ENCODE peak calls at places on chromosomes 5 and 9, in four cellular contexts. Y, V, F and O are unnamed samples.

GRCh38 chr9:129617167-129617566 is 3.7 kb downstream of the C9orf50 start:
- DNase-seq in V (peak), Y (no peak), F (no peak), O (peak)

GRCh38 chr9:119375892-119376291 is 6.7 kb upstream of the BRINP1 start:
- DNase-seq in Y (no peak), V (peak), F (no peak), O (no peak)

GRCh38 chr5:32435416-32435815 is 9.1 kb downstream of the ZFR start:
- DNase-seq in V (no peak), F (no peak), Y (no peak), O (no peak)

GRCh38 chr5:156021866-156022265 is 305.1 kb upstream of the SGCD start:
- DNase-seq in F (no peak), Y (no peak), V (no peak), O (no peak)

GRCh38 chr5:61272688-61273087 is 59.4 kb upstream of the ZSWIM6 start:
- DNase-seq in F (no peak), Y (no peak), V (no peak), O (no peak)

GRCh38 chr5:111143910-111144309 is 51.8 kb downstream of the WDR36 start:
- DNase-seq in F (peak), Y (no peak), V (peak), O (peak)

GRCh38 chr5:112681481-112681908 is 56.2 kb upstream of the APC start:
- DNase-seq in F (no peak), Y (no peak), V (no peak), O (no peak)

GRCh38 chr5:36739751-36740221 is 133.4 kb downstream of the SLC1A3 start:
- DNase-seq in F (peak), Y (peak), V (peak), O (peak)

GRCh38 chr5:77971965-77972544 is 195.9 kb upstream of the TBCA start:
- DNase-seq in F (no peak), V (no peak), Y (no peak), O (no peak)

GRCh38 chr5:124480022-124480421 is 266.4 kb downstream of the ZNF608 start:
- DNase-seq in F (no peak), V (no peak), Y (no peak), O (no peak)

GRCh38 chr9:8552732-8553131 is 753.2 kb upstream of the DMAC1 start:
- DNase-seq in F (no peak), V (no peak), Y (no peak), O (no peak)

GRCh38 chr5:69467442-69468225 is 25.0 kb upstream of the OCLN start:
- DNase-seq in Y (no peak), V (no peak), F (no peak), O (no peak)

GRCh38 chr5:132205385-132206125 is 22.1 kb downstream of the P4HA2 start:
- DNase-seq in V (no peak), Y (no peak), F (peak), O (no peak)

DNA sequence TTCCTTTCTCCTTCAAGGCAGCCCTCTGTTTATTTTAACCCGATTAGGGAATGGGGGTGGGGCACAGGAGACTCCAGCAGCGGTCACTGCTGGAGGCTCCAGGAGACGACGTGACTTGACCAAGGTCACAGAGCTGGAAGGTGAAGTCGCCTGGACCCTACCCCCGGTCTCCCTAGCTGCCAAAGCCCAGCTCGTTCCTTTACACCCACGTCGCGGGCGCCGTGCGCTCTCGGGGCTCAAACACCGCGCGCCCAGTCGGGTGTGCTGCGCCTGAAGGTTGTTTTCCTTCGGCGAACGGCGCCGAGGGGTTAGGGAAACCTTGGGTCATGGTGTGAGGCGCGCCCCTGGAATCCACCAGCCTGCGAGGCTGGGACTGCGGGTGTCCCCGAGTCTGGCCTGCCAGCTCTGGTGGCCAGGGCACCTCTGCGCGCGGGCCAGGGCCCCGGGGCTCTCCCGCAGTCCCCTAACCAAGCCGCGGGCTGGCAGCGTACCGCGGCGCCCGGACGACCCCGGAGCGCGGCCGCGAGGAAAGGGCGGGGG is 745 bp upstream of the UNC5A start:
- DNase-seq in V (no peak), Y (no peak), F (no peak), O (no peak)
- H3K4me3 ChIP-seq in V (peak), Y (no peak), F (peak), O (no peak)

GRCh38 chr5:35246928-35247644 is 16.8 kb upstream of the PRLR start:
- DNase-seq in F (peak), V (peak), Y (no peak), O (no peak)
- TF ChIP-seq CTCF in F (peak), V (no peak), Y (no peak), O (peak)

GRCh38 chr9:6984941-6985578 is 227.3 kb downstream of the KDM4C start:
- DNase-seq in Y (no peak), F (no peak), V (no peak), O (no peak)
- H3K27ac ChIP-seq in Y (no peak), F (no peak), V (no peak), O (no peak)

GRCh38 chr9:121268598-121269029 is 652 bp downstream of the GSN start:
- DNase-seq in F (no peak), V (no peak), Y (no peak), O (no peak)

GRCh38 chr9:121269888-121270254 is 1.9 kb downstream of the GSN start:
- DNase-seq in V (peak), Y (no peak), F (no peak), O (no peak)

GRCh38 chr9:121266906-121267650 is 884 bp upstream of the GSN start:
- DNase-seq in Y (no peak), V (no peak), F (peak), O (no peak)

GRCh38 chr9:121267689-121268597 is at the start of gene GSN:
- DNase-seq in F (peak), Y (peak), V (peak), O (no peak)

DNA sequence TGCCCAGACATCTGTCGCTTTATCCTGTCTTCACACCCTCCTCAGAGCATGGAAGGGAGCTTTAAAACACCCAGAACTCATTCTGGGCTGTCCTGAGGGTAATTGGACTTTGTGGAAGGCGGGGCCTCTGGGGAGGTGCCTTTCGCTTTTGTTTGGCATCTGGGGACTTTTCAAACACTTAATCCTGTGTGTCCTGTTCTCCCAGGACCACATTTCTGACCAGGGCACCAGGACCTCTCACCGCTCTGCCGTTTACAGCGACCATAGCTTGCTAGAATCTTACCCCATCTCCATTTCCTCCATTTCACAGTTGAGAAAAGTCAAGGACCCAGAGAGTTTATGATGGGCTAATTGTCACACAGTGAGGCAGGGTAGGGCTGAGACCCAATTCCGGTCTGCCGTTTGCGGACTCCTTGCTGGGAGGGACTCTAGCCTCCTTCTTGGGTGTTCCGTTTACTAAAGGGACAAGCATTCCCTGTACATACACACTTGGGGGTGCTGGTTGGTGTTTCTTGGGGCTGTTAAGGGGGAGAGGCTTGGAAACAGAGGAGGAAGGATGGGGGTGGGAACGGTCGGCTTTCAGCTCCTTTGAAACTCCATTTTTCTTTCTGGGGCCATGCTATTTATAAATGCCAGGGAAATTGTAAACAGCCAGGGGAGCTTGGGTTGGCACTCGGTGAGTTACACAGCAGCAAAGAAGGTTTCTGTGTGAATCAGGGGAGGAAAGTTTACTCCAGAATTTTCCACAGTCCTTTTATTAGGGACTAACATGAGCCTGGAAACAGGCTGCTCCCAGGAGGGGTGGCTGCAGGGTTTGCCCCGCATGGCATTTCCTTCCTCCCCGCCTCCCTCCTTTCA is 1.3 kb downstream of the GSN start:
- DNase-seq in Y (no peak), F (no peak), V (peak), O (no peak)
- H3K4me3 ChIP-seq in Y (peak), F (peak), V (peak), O (peak)

GRCh38 chr9:122144836-122145235 is 14.7 kb downstream of the NDUFA8 start:
- DNase-seq in F (no peak), V (peak), Y (no peak), O (peak)
- TF ChIP-seq CTCF in F (peak), V (peak), Y (peak), O (peak)

GRCh38 chr9:131405858-131406566 is 12.1 kb downstream of the PRRC2B start:
- DNase-seq in V (no peak), Y (peak), F (peak), O (no peak)
- H3K27ac ChIP-seq in V (no peak), Y (no peak), F (peak), O (peak)

GRCh38 chr5:141873933-141874261 is 4.3 kb downstream of the PCDH1 start:
- DNase-seq in Y (no peak), V (no peak), F (no peak), O (no peak)
- H3K4me3 ChIP-seq in Y (no peak), V (no peak), F (peak), O (no peak)